ENCODE peak calls at places on chromosomes 4 and X, in eight cellular contexts. D is transverse colon, A is HCT116, R is SK-N-SH, G is K562, B is suprapubic skin, H is GM23338, Z is prostate gland. P is an unnamed sample.

GRCh38 chr4:105767579-105767978 is 59.0 kb downstream of the GSTCD start:
- DNase-seq in D (no peak), A (no peak), R (no peak), G (no peak), B (no peak), H (peak; percentile 28), Z (no peak), P (no peak)

GRCh38 chr4:176123710-176124407 is 58.2 kb downstream of the WDR17 start:
- DNase-seq in D (peak; percentile 9), A (peak; percentile 26), R (peak; percentile 22), G (peak; percentile 11), B (no peak), H (peak; percentile 79), Z (no peak), P (no peak)

GRCh38 chrX:135421932-135422809 is at the start of gene SMIM10L2A:
- DNase-seq in D (no peak), A (no peak), R (peak; percentile 48), G (no peak), B (no peak), H (no peak), Z (no peak), P (no peak)

GRCh38 chr4:91113130-91113706 is 986.0 kb downstream of the CCSER1 start:
- DNase-seq in D (no peak), A (peak; percentile 28), R (peak; percentile 28), G (peak; percentile 20), B (no peak), H (peak; percentile 82), Z (no peak), P (peak; percentile 32)

GRCh38 chr4:83581411-83582288 is 45.7 kb downstream of the GPAT3 start:
- DNase-seq in D (no peak), A (no peak), R (no peak), G (no peak), B (no peak), H (no peak), Z (no peak), P (no peak)

GRCh38 chr4:145285928-145286327 is 105.5 kb upstream of the OTUD4 start:
- DNase-seq in D (no peak), A (no peak), R (no peak), G (no peak), B (no peak), H (no peak), Z (no peak), P (no peak)

GRCh38 chr4:154958621-154959358 is 177.7 kb downstream of the RBM46 start:
- DNase-seq in D (peak; percentile 19), A (no peak), R (no peak), G (no peak), B (no peak), H (no peak), Z (peak; percentile 17), P (no peak)

GRCh38 chrX:109537324-109537665 is 651 bp downstream of the NXT2 start:
- DNase-seq in D (peak; percentile 42), A (no peak), R (no peak), G (no peak), B (no peak), H (peak; percentile 53), Z (peak; percentile 65), P (no peak)

GRCh38 chr4:11628093-11628725 is 199.5 kb upstream of the HS3ST1 start:
- DNase-seq in D (no peak), A (peak; percentile 81), R (no peak), G (no peak), B (no peak), H (no peak), Z (no peak), P (no peak)

GRCh38 chrX:69323786-69324720 is 158.8 kb upstream of the PJA1 start:
- DNase-seq in D (no peak), A (no peak), R (peak; percentile 3), G (no peak), B (no peak), H (no peak), Z (no peak), P (no peak)

GRCh38 chrX:112545051-112545450 is 134.7 kb downstream of the LHFPL1 start:
- DNase-seq in D (no peak), A (no peak), R (no peak), G (no peak), B (no peak), H (no peak), Z (no peak), P (no peak)

GRCh38 chr4:27084685-27085356 is 224.2 kb downstream of the STIM2 start:
- DNase-seq in D (peak; percentile 13), A (no peak), R (peak; percentile 52), G (peak; percentile 56), B (no peak), H (peak; percentile 76), Z (peak; percentile 22), P (no peak)

GRCh38 chr4:60879135-60879701 is 320.9 kb upstream of the ADGRL3 start:
- DNase-seq in D (no peak), A (no peak), R (no peak), G (no peak), B (no peak), H (no peak), Z (no peak), P (no peak)

GRCh38 chrX:7972586-7972985 is 45.4 kb upstream of the PNPLA4 start:
- DNase-seq in D (no peak), A (no peak), R (no peak), G (no peak), B (no peak), H (no peak), Z (no peak), P (no peak)

GRCh38 chr4:81688085-81688484 is 216.4 kb upstream of the RASGEF1B start:
- DNase-seq in D (no peak), A (no peak), R (no peak), G (no peak), B (no peak), H (peak; percentile 38), Z (no peak), P (no peak)

GRCh38 chr4:145782756-145783155 is 102.8 kb downstream of the C4orf51 start:
- DNase-seq in D (no peak), A (no peak), R (no peak), G (no peak), B (no peak), H (no peak), Z (no peak), P (no peak)

GRCh38 chr4:48331577-48332340 is 9.6 kb upstream of the SLAIN2 start:
- DNase-seq in D (no peak), A (no peak), R (no peak), G (no peak), B (no peak), H (no peak), Z (no peak), P (no peak)

DNA sequence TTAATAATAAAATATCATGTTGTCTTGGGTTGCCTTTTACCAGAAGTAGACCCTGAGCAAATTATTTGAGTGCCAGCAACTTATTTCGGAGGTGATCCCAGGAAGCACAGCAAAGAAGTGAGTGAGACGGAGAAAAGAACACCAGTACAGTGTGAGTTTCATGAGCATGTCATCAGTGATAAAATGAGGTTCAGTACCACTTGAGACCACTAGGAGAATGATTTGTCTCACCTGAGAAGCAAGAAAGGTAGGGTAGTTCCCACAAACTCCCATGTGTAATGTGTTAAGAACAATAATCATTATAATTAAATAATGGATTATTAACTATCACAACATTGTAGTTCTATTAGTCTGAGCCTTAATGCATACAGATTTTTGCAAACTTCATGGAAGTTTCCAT is 112.8 kb upstream of the DMD start:
- DNase-seq in D (no peak), A (no peak), R (no peak), G (no peak), B (no peak), H (peak; percentile 44), Z (no peak), P (no peak)
- TF ChIP-seq POLR2AphosphoS5 in D (no peak), A (no peak), R (no peak), G (no peak), B (no peak), H (no peak), Z (no peak), P (no peak)

GRCh38 chr4:158914178-158914577 is 145.4 kb downstream of the FNIP2 start:
- DNase-seq in D (no peak), A (no peak), R (no peak), G (no peak), B (no peak), H (no peak), Z (no peak), P (no peak)
- TF ChIP-seq POLR2AphosphoS5 in D (no peak), A (no peak), R (no peak), G (no peak), B (no peak), H (no peak), Z (no peak), P (no peak)

GRCh38 chrX:37844622-37845021 is 2.7 kb downstream of the DYNLT3 start:
- DNase-seq in D (no peak), A (no peak), R (no peak), G (no peak), B (no peak), H (no peak), Z (no peak), P (no peak)

GRCh38 chrX:37846141-37846540 is 1.2 kb downstream of the DYNLT3 start:
- DNase-seq in D (no peak), A (no peak), R (no peak), G (no peak), B (no peak), H (no peak), Z (no peak), P (no peak)

GRCh38 chrX:37847733-37848197 is 394 bp upstream of the DYNLT3 start:
- DNase-seq in D (no peak), A (no peak), R (no peak), G (no peak), B (no peak), H (no peak), Z (no peak), P (no peak)

GRCh38 chrX:37846558-37846933 is 825 bp downstream of the DYNLT3 start:
- DNase-seq in D (no peak), A (no peak), R (no peak), G (no peak), B (no peak), H (no peak), Z (no peak), P (no peak)

GRCh38 chrX:37846934-37847732 is at the start of gene DYNLT3:
- DNase-seq in D (peak; percentile 90), A (peak; percentile 76), R (peak; percentile 50), G (peak; percentile 80), B (peak; percentile 84), H (peak; percentile 79), Z (peak; percentile 67), P (no peak)
- TF ChIP-seq POLR2AphosphoS5 in D (peak; percentile 87), A (peak; percentile 67), R (no peak), G (no peak), B (no peak), H (peak; percentile 63), Z (peak; percentile 85), P (no peak)

GRCh38 chr4:57037982-57038604 is 59.4 kb downstream of the POLR2B start:
- DNase-seq in D (peak; percentile 67), A (peak; percentile 23), R (peak; percentile 72), G (peak; percentile 72), B (no peak), H (peak; percentile 89), Z (peak; percentile 43), P (no peak)
- TF ChIP-seq POLR2AphosphoS5 in D (peak; percentile 9), A (no peak), R (no peak), G (no peak), B (no peak), H (no peak), Z (no peak), P (no peak)

P was measured in Panc1.